ENCODE peak calls at places on chromosomes 5 and 9, in ten cellular contexts. V is IMR-90, Y is Peyer's patch, I is NB4, K is esophagus muscularis mucosa, M is sigmoid colon, E is K562, T is A549, L is heart left ventricle, O is stomach. W is an unnamed sample.

GRCh38 chr9:129319938-129320481 is 141.9 kb upstream of the IER5L start:
- DNase-seq in T (no peak), V (no peak), O (peak), K (no peak), L (no peak), Y (no peak), M (peak), E (no peak), I (no peak), W (peak)

GRCh38 chr9:23587903-23588302 is 238.1 kb downstream of the ELAVL2 start:
- DNase-seq in V (no peak), L (no peak), M (no peak), I (no peak), Y (no peak), E (no peak), K (no peak), O (no peak), T (no peak), W (no peak)

GRCh38 chr5:98065261-98065909 is 708.1 kb upstream of the RGMB start:
- DNase-seq in I (no peak), Y (no peak), V (peak), O (no peak), T (no peak), L (no peak), M (no peak), E (no peak), K (no peak), W (no peak)

GRCh38 chr9:124174385-124174784 is 83.4 kb upstream of the NEK6 start:
- DNase-seq in I (no peak), T (no peak), K (no peak), M (no peak), L (no peak), O (no peak), Y (no peak), V (no peak), E (no peak), W (no peak)

GRCh38 chr5:14464101-14464500 is 117.5 kb upstream of the OTULINL start:
- DNase-seq in T (peak), L (no peak), M (no peak), V (no peak), E (no peak), K (no peak), Y (no peak), O (no peak), I (peak), W (no peak)

GRCh38 chr9:21210311-21210710 is 3.4 kb upstream of the IFNA10 start:
- DNase-seq in Y (no peak), V (no peak), I (no peak), T (no peak), O (no peak), E (no peak), M (no peak), L (no peak), K (no peak), W (no peak)

GRCh38 chr9:86563959-86564358 is 209.7 kb upstream of the TUT7 start:
- DNase-seq in O (no peak), E (no peak), I (no peak), Y (no peak), L (no peak), K (no peak), T (no peak), M (no peak), V (no peak), W (no peak)

GRCh38 chr9:97473717-97474116 is 27.7 kb upstream of the TMOD1 start:
- DNase-seq in I (no peak), O (no peak), M (no peak), E (no peak), K (no peak), T (no peak), L (no peak), Y (no peak), V (no peak), W (no peak)

GRCh38 chr9:107866912-107867311 is 377.3 kb upstream of the KLF4 start:
- DNase-seq in T (no peak), V (peak), O (no peak), E (no peak), Y (no peak), I (peak), K (no peak), L (no peak), M (no peak), W (no peak)

GRCh38 chr5:67033893-67034605 is 162.6 kb downstream of the CD180 start:
- DNase-seq in V (no peak), I (peak), Y (no peak), E (no peak), O (no peak), K (no peak), T (no peak), L (no peak), M (no peak), W (no peak)

GRCh38 chr5:66343370-66344071 is 199.4 kb downstream of the SREK1 start:
- DNase-seq in L (no peak), V (no peak), M (no peak), Y (no peak), O (no peak), I (no peak), E (no peak), K (no peak), T (no peak), W (no peak)

GRCh38 chr5:130289132-130290088 is 385.1 kb downstream of the CHSY3 start:
- DNase-seq in O (no peak), K (no peak), Y (no peak), V (no peak), T (no peak), L (no peak), E (no peak), M (no peak), I (no peak), W (no peak)

GRCh38 chr9:36136277-36136893 is at the start of gene GLIPR2:
- DNase-seq in L (peak), V (peak), O (peak), T (peak), Y (peak), E (peak), I (peak), M (peak), K (no peak), W (peak)

GRCh38 chr9:90287567-90288274 is 354.9 kb downstream of the DIRAS2 start:
- DNase-seq in I (no peak), Y (no peak), M (no peak), K (no peak), L (no peak), T (no peak), E (no peak), V (no peak), O (no peak), W (no peak)

GRCh38 chr5:120794121-120794520 is 330.0 kb downstream of the PRR16 start:
- DNase-seq in I (no peak), L (no peak), T (no peak), E (no peak), Y (no peak), K (no peak), M (no peak), O (no peak), V (peak), W (no peak)

GRCh38 chr9:106868565-106868964 is 5.6 kb downstream of the ZNF462 start:
- DNase-seq in E (no peak), V (no peak), L (no peak), T (no peak), I (no peak), K (no peak), O (no peak), Y (no peak), M (no peak), W (peak)

GRCh38 chr9:79012561-79012960 is 559.2 kb upstream of the TLE4 start:
- DNase-seq in L (no peak), Y (no peak), K (no peak), T (peak), E (no peak), M (no peak), V (peak), I (no peak), O (no peak), W (no peak)

GRCh38 chr5:176614805-176615478 is 5.0 kb upstream of the GPRIN1 start:
- DNase-seq in K (no peak), L (no peak), Y (no peak), M (no peak), V (peak), O (no peak), E (no peak), I (peak), T (no peak), W (no peak)

GRCh38 chr5:128674837-128675446 is 136.9 kb upstream of the FBN2 start:
- DNase-seq in T (peak), O (peak), L (no peak), I (peak), K (no peak), E (peak), M (no peak), Y (no peak), V (peak), W (peak)

GRCh38 chr5:219492-219891 is 1.4 kb downstream of the SDHA start:
- DNase-seq in T (no peak), V (peak), M (no peak), I (peak), K (no peak), O (no peak), Y (peak), E (no peak), L (no peak), W (no peak)

GRCh38 chr9:22005700-22006605 is 3.2 kb downstream of the CDKN2B start:
- DNase-seq in Y (no peak), I (no peak), O (no peak), L (no peak), V (peak), T (no peak), E (no peak), K (no peak), M (no peak), W (no peak)

GRCh38 chr9:123871781-123872180 is 58.1 kb downstream of the DENND1A start:
- DNase-seq in E (no peak), O (no peak), M (no peak), I (no peak), Y (no peak), L (no peak), T (no peak), K (no peak), V (no peak), W (no peak)

GRCh38 chr9:6414291-6414690 is 1.3 kb downstream of the UHRF2 start:
- DNase-seq in O (no peak), Y (no peak), E (no peak), M (no peak), L (no peak), T (no peak), V (peak), K (no peak), I (peak), W (no peak)

DNA sequence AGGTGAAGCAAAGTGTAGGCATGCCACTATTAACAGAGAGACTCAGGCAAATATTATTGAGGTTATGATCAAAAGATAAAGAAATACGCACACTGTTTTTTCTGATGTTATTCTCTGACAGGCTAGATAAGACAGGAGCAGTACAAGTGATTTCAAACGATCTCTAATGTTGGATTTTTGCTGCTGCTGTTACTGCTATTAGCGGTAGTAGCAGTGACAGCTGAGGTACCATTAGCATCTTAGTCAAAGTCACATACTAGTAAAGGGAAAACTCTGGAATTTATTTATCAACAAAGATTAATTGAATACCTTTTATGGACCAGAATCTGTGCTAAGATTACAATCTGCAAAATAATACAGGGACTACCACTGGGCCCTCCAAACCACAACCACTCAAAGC is 362.4 kb upstream of the CDH6 start:
- DNase-seq in L (no peak), K (no peak), V (no peak), O (no peak), I (no peak), T (no peak), M (no peak), Y (no peak), E (no peak), W (no peak)
- TF ChIP-seq CTCF in L (no peak), K (no peak), V (no peak), O (no peak), I (no peak), T (no peak), M (no peak), Y (no peak), E (no peak), W (no peak)

GRCh38 chr5:134120386-134121138 is 6.1 kb downstream of the TCF7 start:
- DNase-seq in Y (no peak), L (no peak), O (no peak), T (no peak), I (no peak), V (no peak), M (no peak), E (no peak), K (no peak), W (no peak)

GRCh38 chr5:134119720-134120119 is 5.2 kb downstream of the TCF7 start:
- DNase-seq in O (no peak), Y (no peak), M (no peak), I (no peak), T (no peak), V (no peak), E (no peak), K (no peak), L (no peak), W (no peak)

GRCh38 chr5:134116789-134117761 is 2.6 kb downstream of the TCF7 start:
- DNase-seq in K (no peak), T (no peak), I (no peak), V (no peak), E (no peak), L (no peak), O (no peak), M (no peak), Y (no peak), W (no peak)

GRCh38 chr5:134116291-134116690 is 1.8 kb downstream of the TCF7 start:
- DNase-seq in I (no peak), K (no peak), L (no peak), V (no peak), E (no peak), O (no peak), M (no peak), T (no peak), Y (no peak), W (no peak)

GRCh38 chr5:134118212-134118611 is 3.7 kb downstream of the TCF7 start:
- DNase-seq in Y (no peak), E (no peak), T (no peak), O (no peak), K (no peak), V (no peak), M (no peak), I (no peak), L (no peak), W (no peak)
- H3K4me3 ChIP-seq in Y (no peak), E (no peak), T (no peak), O (no peak), K (no peak), V (no peak), M (no peak), I (no peak), L (no peak), W (no peak)

DNA sequence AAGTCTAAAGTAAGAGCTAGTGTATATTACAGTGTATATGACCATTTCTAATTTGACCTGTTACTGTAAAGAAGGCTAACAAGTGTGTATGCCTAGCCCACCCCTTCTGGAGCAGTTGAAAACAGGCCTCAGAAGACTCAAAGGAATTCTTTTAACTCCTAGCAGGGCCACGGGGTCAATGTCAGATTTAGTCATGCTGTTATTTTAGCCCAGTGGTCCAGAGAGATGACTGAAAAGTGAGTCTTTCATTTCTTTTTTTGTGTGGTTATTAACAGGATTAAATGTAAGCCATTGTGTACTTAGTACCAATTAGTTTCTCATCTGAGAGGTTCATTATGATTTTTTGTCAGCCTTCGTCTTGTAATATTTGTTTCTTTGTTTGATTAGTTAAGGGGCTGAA is 24.4 kb downstream of the ZCCHC7 start:
- DNase-seq in E (no peak), V (peak), L (no peak), I (peak), M (no peak), K (no peak), Y (no peak), T (no peak), O (no peak), W (no peak)
- TF ChIP-seq POLR2A in E (no peak), V (no peak), L (no peak), I (no peak), M (no peak), K (no peak), Y (no peak), T (no peak), O (no peak), W (no peak)

DNA sequence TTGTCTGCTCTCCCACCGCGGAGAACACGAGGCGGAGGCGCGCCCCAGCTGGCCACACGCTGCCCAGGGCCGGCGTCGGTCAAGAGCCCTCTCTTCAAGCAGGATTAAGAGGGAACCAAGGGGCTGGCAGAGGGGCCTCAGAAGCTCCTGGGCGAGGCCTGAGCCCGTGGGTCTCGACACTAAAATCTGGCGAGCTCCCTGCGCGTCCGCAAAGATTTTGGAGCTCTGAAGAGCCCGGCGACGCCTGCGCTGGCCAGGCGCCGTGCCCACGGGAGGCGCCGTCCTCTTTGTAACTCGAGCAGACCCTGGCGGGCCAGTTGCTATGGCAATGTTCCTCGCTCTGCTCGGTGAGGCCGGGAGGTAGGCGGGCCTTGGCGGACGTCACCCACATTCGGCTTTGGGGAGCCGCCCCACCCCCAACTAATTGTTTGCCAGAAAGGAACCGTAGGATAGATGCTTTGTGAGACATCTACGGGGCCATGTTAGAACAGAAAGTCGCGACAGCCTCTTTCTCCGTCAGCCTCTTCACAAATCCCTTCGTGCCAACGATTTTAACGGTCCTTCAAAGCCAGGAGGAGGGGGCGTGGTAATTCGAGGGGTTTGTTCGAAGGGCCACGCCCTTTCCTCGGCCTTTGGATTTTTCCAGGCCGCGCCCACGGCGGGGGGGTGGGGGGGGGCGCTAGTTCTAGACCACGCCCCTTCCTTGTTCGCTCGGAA is 735 bp upstream of the CNOT8 start:
- DNase-seq in L (peak), K (peak), I (peak), O (peak), V (peak), M (peak), E (peak), Y (peak), T (peak), W (peak)
- TF ChIP-seq CTCF in L (peak), K (peak), I (no peak), O (no peak), V (peak), M (no peak), E (peak), Y (peak), T (no peak), W (peak)

DNA sequence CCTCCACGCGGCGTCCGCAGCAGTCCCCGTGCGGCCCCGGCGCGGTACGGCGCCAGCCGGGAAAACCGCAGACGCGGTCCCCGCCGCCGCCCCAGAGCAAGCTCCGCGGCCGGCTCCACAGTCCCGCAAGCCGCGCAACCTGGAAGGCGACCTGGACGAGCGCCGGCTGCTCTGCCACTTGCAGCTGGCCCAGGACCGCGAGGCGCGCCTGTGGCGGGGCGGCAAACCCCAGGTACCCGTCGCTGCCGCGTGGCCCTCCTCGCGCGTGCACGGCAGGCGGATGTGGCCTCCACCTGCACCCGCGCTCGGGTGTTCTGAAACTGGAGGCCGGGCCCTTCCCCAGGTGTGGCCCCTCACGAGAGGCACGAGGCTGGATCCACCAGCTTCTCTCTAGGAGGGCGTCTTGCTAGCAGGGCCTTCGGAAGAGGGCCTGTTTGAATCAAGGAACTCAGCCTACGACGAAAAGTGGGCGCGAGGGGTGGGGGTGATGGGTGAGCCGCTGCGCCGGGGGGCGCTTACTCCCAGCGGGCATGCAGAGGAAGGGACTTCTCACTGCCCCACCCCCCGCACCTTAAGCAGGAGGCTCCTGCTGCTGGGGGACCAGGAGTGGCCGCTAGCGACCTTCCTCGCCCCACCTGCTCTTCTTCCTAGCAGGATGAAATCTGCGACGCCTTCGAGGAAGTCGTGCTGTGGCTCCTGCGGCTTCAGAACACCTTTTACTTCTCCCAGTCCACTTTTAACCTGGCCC is 641 bp downstream of the CCNI2 start:
- DNase-seq in E (no peak), M (no peak), Y (peak), O (peak), L (no peak), T (no peak), V (no peak), I (no peak), K (peak), W (no peak)
- H3K4me3 ChIP-seq in E (no peak), M (peak), Y (peak), O (peak), L (peak), T (peak), V (no peak), I (no peak), K (peak), W (peak)

GRCh38 chr9:130763585-130764200 is 70.1 kb downstream of the EXOSC2 start:
- DNase-seq in E (no peak), Y (no peak), M (no peak), V (no peak), L (no peak), K (no peak), I (no peak), T (no peak), O (no peak), W (no peak)
- TF ChIP-seq POLR2A in E (no peak), Y (no peak), M (no peak), V (no peak), L (no peak), K (no peak), I (no peak), T (no peak), O (no peak), W (no peak)

W was measured in right lobe of liver.